ENCODE peak calls at places on chromosomes 11 and 22, in seven cellular contexts. H, U, Y, L, F, K and V are unnamed samples. For H3K36me3, the result is how much of the 10 kb centered on the place peaks cover.

GRCh38 chr11:130442728-130443127 is 5.7 kb upstream of the ADAMTS15 start:
- DNase-seq in H (no peak), U (no peak), Y (no peak), L (no peak), F (no peak), K (no peak), V (no peak)

GRCh38 chr11:44619931-44620725 is 54.7 kb downstream of the CD82 start:
- DNase-seq in H (no peak), U (peak), Y (peak), L (peak), F (no peak), K (no peak), V (no peak)

GRCh38 chr22:32584650-32585049 is 110.0 kb downstream of the FBXO7 start:
- DNase-seq in H (no peak), U (no peak), Y (no peak), L (no peak), F (peak), K (no peak), V (no peak)

GRCh38 chr22:36910461-36910860 is 3.0 kb upstream of the CSF2RB start:
- DNase-seq in H (no peak), U (no peak), Y (no peak), L (no peak), F (no peak), K (no peak), V (no peak)

GRCh38 chr22:50710886-50711285 is 27.1 kb upstream of the ACR start:
- DNase-seq in H (no peak), U (peak), Y (no peak), L (no peak), F (no peak), K (no peak), V (no peak)

GRCh38 chr22:24357547-24357946 is 69.9 kb upstream of the ADORA2A start:
- DNase-seq in H (no peak), U (no peak), Y (no peak), L (no peak), F (no peak), K (no peak), V (no peak)

GRCh38 chr11:35144103-35144741 is 5.3 kb downstream of the CD44 start:
- DNase-seq in H (no peak), U (no peak), Y (no peak), L (no peak), F (no peak), K (peak), V (peak)

GRCh38 chr11:124837491-124837856 is 27.8 kb upstream of the ROBO3 start:
- DNase-seq in H (peak), U (no peak), Y (no peak), L (peak), F (peak), K (peak), V (no peak)

GRCh38 chr22:22552630-22553029 is 6.4 kb downstream of the PRAME start:
- DNase-seq in H (no peak), U (no peak), Y (no peak), L (no peak), F (no peak), K (no peak), V (no peak)

GRCh38 chr11:45725776-45726606 is 60.6 kb upstream of the CHST1 start:
- DNase-seq in H (no peak), U (no peak), Y (no peak), L (no peak), F (no peak), K (no peak), V (no peak)

GRCh38 chr11:10923886-10924285 is 66.0 kb upstream of the ZBED5 start:
- DNase-seq in H (no peak), U (no peak), Y (no peak), L (no peak), F (no peak), K (no peak), V (no peak)

GRCh38 chr11:128927108-128927461 is 15.6 kb downstream of the TP53AIP1 start:
- DNase-seq in H (no peak), U (no peak), Y (no peak), L (no peak), F (no peak), K (no peak), V (no peak)

GRCh38 chr11:126501641-126502040 is 146.2 kb downstream of the ST3GAL4 start:
- DNase-seq in H (no peak), U (no peak), Y (no peak), L (no peak), F (no peak), K (peak), V (no peak)

GRCh38 chr22:23070418-23071162 is at the start of gene GNAZ:
- DNase-seq in H (no peak), U (peak), Y (peak), L (peak), F (no peak), K (no peak), V (peak)

GRCh38 chr11:101862410-101863233 is 52.2 kb upstream of the CEP126 start:
- DNase-seq in H (peak), U (peak), Y (no peak), L (peak), F (no peak), K (peak), V (no peak)

GRCh38 chr11:12838463-12839120 is 164.4 kb downstream of the TEAD1 start:
- DNase-seq in H (no peak), U (no peak), Y (no peak), L (peak), F (no peak), K (peak), V (no peak)

GRCh38 chr11:73554677-73555320 is 43.1 kb downstream of the FAM168A start:
- DNase-seq in H (no peak), U (peak), Y (no peak), L (no peak), F (no peak), K (no peak), V (no peak)

GRCh38 chr22:24153353-24153752 is 27.9 kb upstream of the SUSD2 start:
- DNase-seq in H (no peak), U (no peak), Y (no peak), L (no peak), F (no peak), K (no peak), V (peak)

GRCh38 chr11:32385998-32386397 is 49.3 kb downstream of the WT1 start:
- DNase-seq in H (peak), U (no peak), Y (no peak), L (no peak), F (no peak), K (peak), V (no peak)

GRCh38 chr22:27801197-27801615 is 350 bp downstream of the MN1 start:
- DNase-seq in H (no peak), U (no peak), Y (no peak), L (no peak), F (no peak), K (no peak), V (peak)

GRCh38 chr11:73972620-73973449 is 9.8 kb downstream of the UCP2 start:
- DNase-seq in H (no peak), U (no peak), Y (peak), L (no peak), F (no peak), K (no peak), V (no peak)

GRCh38 chr11:10044618-10045017 is 249.4 kb downstream of the SBF2 start:
- DNase-seq in H (peak), U (no peak), Y (no peak), L (no peak), F (no peak), K (peak), V (no peak)

GRCh38 chr11:32379714-32380113 is 55.6 kb downstream of the WT1 start:
- DNase-seq in H (no peak), U (no peak), Y (no peak), L (no peak), F (no peak), K (no peak), V (no peak)

GRCh38 chr11:86475027-86475426 is 100.3 kb downstream of the CCDC81 start:
- DNase-seq in H (no peak), U (no peak), Y (no peak), L (no peak), F (no peak), K (no peak), V (no peak)

GRCh38 chr11:86476109-86476861 is 101.6 kb downstream of the CCDC81 start:
- DNase-seq in H (no peak), U (no peak), Y (no peak), L (peak), F (no peak), K (no peak), V (no peak)

GRCh38 chr11:86473991-86474833 is 99.5 kb downstream of the CCDC81 start:
- DNase-seq in H (no peak), U (no peak), Y (no peak), L (no peak), F (no peak), K (peak), V (peak)

GRCh38 chr11:86478348-86478747 is 103.7 kb downstream of the CCDC81 start:
- DNase-seq in H (no peak), U (no peak), Y (no peak), L (no peak), F (no peak), K (no peak), V (no peak)

DNA sequence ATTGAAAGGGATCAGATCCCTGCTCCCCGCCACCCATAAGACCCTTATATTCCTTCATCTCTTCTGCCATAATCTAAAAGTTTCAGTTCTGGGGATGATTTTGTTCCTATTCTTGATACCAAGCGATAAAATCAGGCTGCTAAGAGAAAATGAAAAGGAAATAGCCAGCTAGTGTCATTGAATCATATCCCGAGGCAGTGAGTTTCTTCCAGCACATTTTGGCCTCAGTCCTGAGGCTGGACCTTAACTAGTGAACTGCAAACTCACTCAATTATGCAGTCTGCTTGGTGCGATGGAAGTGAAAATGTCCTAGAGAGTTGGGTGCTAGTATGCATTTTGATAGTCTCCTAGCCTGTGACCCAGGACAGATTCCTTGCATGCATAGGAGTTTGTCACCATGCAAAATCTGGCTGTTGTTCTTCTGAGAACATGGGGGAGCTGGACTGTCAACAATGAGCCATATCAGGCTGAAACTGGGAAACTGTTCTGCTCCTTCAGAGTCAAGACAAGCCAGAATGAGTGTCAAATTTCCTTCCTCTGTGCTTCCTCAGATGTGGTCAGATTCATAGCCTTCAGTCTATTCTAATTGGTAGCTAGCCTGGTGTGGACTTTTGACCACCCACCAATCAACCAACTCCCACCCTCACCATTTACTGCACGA is 102.9 kb downstream of the CCDC81 start:
- DNase-seq in H (no peak), U (no peak), Y (no peak), L (no peak), F (no peak), K (no peak), V (no peak)
- H3K36me3 ChIP-seq in H (under half), U (under half), Y (under half), L (under half), F (under half), K (under half), V (under half)

GRCh38 chr11:70415176-70415575 is 16.8 kb downstream of the CTTN start:
- DNase-seq in H (no peak), U (no peak), Y (no peak), L (peak), F (peak), K (no peak), V (no peak)

GRCh38 chr11:70414341-70415100 is 16.2 kb downstream of the CTTN start:
- DNase-seq in H (no peak), U (no peak), Y (no peak), L (no peak), F (no peak), K (no peak), V (no peak)

GRCh38 chr11:70418130-70418529 is 19.8 kb downstream of the CTTN start:
- DNase-seq in H (no peak), U (no peak), Y (no peak), L (no peak), F (no peak), K (no peak), V (no peak)

GRCh38 chr11:70415642-70416395 is 17.5 kb downstream of the CTTN start:
- DNase-seq in H (no peak), U (no peak), Y (no peak), L (no peak), F (no peak), K (no peak), V (no peak)

DNA sequence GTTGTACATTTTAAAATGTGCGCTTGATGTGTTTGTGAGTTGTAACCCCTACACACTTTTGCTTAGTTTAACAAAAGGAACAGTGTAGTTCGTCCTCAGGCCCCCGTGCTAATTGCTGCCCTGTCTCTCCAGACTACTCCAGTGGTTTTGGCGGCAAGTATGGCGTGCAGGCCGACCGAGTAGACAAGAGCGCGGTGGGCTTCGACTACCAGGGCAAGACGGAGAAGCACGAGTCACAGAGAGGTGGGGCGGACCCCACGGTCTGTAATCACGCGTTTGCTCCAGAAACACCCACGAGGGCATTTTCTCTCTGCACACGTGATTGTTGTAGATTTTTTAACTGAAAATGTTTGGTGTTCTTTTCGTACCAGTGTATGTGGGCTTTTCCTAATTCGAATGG is 18.6 kb downstream of the CTTN start:
- DNase-seq in H (no peak), U (no peak), Y (no peak), L (no peak), F (no peak), K (no peak), V (no peak)
- H3K36me3 ChIP-seq in H (half or more), U (under half), Y (half or more), L (half or more), F (half or more), K (half or more), V (half or more)

DNA sequence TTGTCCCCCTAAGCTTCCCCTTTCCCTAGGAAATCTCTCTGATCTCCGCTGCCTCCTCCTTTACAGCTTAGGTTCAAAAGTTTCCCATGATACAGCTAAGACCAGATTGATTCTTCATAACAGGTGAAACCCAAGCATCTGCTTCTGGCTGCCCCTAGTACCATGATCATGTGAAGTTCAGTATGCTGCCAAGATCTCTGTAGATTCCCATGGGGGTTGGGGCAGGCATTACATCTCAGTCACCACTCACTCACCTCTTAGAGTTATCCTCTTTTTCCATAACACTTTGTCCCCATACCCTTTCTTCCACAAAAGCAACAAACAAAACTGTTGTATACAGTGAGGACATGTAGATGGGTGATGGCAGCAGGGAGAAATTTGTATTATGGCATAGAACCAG is 44.0 kb downstream of the RRP8 start:
- DNase-seq in H (no peak), U (no peak), Y (no peak), L (no peak), F (no peak), K (no peak), V (no peak)
- H3K36me3 ChIP-seq in H (under half), U (under half), Y (under half), L (under half), F (half or more), K (under half), V (under half)

DNA sequence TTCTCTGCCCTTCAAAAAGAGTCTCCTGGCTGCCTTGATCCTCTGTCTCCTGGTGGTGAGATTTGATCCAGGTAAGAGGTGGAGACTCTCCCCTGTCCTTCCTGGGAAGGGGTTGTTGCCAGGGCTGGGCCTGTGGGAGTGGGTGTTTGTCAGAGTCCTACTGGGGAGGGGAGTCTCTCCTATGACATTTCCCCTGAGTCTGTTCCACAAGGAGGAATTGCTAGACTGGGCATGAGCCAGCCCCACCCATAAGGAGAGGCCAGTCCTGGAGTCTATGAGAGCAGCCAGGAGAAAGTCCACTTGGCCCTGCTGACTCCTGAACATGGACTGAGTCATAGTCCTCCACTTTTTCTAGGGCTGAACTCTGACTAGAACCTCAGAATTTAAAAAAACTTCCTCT is 7.4 kb downstream of the PEX26 start:
- DNase-seq in H (no peak), U (peak), Y (no peak), L (no peak), F (no peak), K (no peak), V (no peak)
- H3K36me3 ChIP-seq in H (under half), U (under half), Y (half or more), L (half or more), F (half or more), K (under half), V (half or more)

GRCh38 chr11:122178795-122179194 is 62.8 kb upstream of the BLID start:
- DNase-seq in H (no peak), U (no peak), Y (no peak), L (no peak), F (no peak), K (no peak), V (no peak)

GRCh38 chr11:122173587-122173986 is 57.6 kb upstream of the BLID start:
- DNase-seq in H (no peak), U (no peak), Y (no peak), L (no peak), F (no peak), K (no peak), V (no peak)

GRCh38 chr11:122177238-122177637 is 61.2 kb upstream of the BLID start:
- DNase-seq in H (no peak), U (no peak), Y (no peak), L (no peak), F (no peak), K (no peak), V (no peak)

GRCh38 chr11:122175316-122175715 is 59.3 kb upstream of the BLID start:
- DNase-seq in H (no peak), U (no peak), Y (no peak), L (no peak), F (no peak), K (no peak), V (no peak)

DNA sequence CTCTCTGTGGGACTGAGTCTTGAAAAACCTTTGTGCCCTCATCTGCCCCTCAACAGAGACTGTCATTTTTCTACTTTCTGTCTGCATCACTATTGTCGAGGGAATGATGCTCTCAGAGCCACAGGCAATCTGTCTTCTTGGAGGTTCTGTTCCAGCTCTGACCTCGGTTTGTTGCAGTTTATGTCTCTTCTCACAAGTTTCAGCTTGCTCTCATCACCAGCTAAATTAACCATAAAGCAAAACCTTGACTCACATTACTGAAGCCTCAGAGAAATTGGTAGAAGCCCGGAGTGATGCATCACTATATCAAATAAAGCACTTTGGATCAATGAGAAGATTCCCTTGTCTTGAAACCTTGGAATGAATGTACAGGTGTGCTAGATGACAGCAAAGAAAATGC is 60.6 kb upstream of the BLID start:
- DNase-seq in H (no peak), U (no peak), Y (no peak), L (no peak), F (no peak), K (peak), V (no peak)
- H3K36me3 ChIP-seq in H (half or more), U (under half), Y (under half), L (under half), F (under half), K (under half), V (under half)

DNA sequence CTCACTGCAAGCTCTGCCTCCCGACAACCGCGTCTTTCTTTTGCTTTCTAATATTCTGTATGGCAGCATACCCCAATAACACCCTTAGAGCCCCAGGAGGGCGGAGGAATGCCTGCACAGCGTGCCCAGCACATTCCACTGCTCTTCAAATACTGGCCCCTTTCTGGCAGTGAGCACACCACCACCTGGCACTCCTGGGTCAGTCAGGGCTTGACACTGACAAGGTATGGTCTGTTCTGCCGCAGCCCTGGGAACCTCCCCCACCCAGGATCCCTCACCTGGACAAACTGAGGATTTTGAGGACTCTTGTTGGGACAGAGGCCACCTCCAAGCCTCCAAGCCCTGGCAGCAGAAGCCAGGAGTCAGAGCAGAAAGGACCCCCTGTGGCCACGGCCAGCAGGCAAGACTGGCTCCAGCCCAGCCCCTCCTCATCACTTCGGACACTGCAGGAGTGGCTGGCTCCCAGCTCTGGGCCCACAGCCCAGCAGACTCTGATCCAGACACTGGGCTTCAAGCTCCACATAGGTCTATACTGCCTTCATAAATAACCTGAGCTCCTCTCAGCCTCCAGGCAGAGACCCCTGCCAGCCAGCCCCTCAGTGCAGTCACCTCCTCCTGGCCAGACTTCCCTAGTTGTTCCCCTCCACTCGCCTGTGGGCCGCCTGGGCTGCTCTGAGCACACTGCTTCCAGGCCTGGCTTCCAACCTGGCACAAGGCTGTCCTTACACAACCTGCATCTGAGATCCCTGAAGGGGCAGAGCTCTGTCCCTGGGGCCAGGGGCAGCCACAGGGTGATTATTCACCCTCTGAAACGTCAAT is 14.5 kb downstream of the CARS1 start:
- DNase-seq in H (no peak), U (peak), Y (peak), L (peak), F (no peak), K (no peak), V (no peak)
- H3K36me3 ChIP-seq in H (under half), U (under half), Y (half or more), L (under half), F (half or more), K (half or more), V (half or more)

GRCh38 chr22:39972656-39973055 is 12.5 kb downstream of the TMA7B start:
- DNase-seq in H (no peak), U (no peak), Y (no peak), L (no peak), F (no peak), K (no peak), V (no peak)
- H3K36me3 ChIP-seq in H (under half), U (under half), Y (under half), L (under half), F (under half), K (under half), V (under half)

GRCh38 chr11:47418454-47419259 is 7.6 kb downstream of the PSMC3 start:
- DNase-seq in H (no peak), U (no peak), Y (no peak), L (no peak), F (no peak), K (no peak), V (no peak)
- H3K36me3 ChIP-seq in H (under half), U (under half), Y (half or more), L (half or more), F (half or more), K (under half), V (half or more)